ENCODE peak calls at places on chromosomes 5 and 9, in five cellular contexts. A is K562, T is A549, G is HepG2, H is GM12878. S is an unnamed sample.

GRCh38 chr9:14782652-14783051 is 60.1 kb upstream of the CER1 start:
- DNase-seq in H (no peak), G (no peak), A (no peak), T (no peak), S (no peak)

GRCh38 chr5:95899040-95899439 is 62.6 kb downstream of the ELL2 start:
- DNase-seq in A (no peak), H (no peak), T (no peak), G (no peak), S (no peak)

GRCh38 chr9:5582835-5583195 is 46.1 kb upstream of the RIC1 start:
- DNase-seq in A (no peak), H (peak; percentile 91), G (no peak), T (no peak), S (no peak)

GRCh38 chr5:170107674-170108073 is 2.0 kb downstream of the FOXI1 start:
- DNase-seq in T (no peak), H (no peak), G (no peak), A (no peak), S (no peak)

GRCh38 chr9:69412741-69413150 is 87.7 kb downstream of the ENTREP1 start:
- DNase-seq in A (peak; percentile 45), T (peak; percentile 75), G (peak; percentile 39), H (no peak), S (peak; percentile 70)

GRCh38 chr9:100715100-100715379 is 137.2 kb downstream of the CAVIN4 start:
- DNase-seq in H (no peak), T (no peak), G (no peak), A (no peak), S (no peak)

GRCh38 chr5:67004730-67005350 is 191.8 kb downstream of the CD180 start:
- DNase-seq in A (no peak), T (no peak), G (no peak), H (no peak), S (no peak)

GRCh38 chr9:34491596-34491995 is 31.2 kb downstream of the ENHO start:
- DNase-seq in A (no peak), T (no peak), H (no peak), G (no peak), S (no peak)

GRCh38 chr5:125056641-125057345 is 310.4 kb upstream of the ZNF608 start:
- DNase-seq in G (no peak), T (no peak), H (no peak), A (no peak), S (no peak)

GRCh38 chr5:56763711-56764466 is 51.5 kb upstream of the MAP3K1 start:
- DNase-seq in T (no peak), H (no peak), A (no peak), G (peak; percentile 26), S (no peak)
- TF ChIP-seq HDAC2 in T (no peak), H (no peak), A (peak; percentile 84), G (no peak), S (no peak)

DNA sequence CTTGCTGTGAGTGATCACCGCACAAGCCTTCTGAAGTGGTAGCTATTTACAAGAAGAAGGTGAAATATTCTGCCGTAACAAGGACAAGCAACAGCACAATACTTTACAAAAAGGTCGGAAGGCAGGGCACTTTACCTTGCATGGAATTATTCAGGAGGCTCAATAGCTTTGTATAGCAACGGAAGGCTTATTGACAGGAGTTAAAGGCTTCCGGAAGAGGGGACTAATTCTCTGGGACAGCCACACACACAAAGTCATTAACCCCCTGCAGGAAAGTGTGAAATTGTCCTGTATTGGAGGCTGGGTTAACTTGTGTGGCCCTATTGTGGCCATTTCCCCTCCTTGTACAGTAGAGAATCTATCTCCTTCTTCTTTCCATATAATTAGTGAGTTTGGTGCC is 199.3 kb upstream of the SEMA6A start:
- DNase-seq in T (no peak), G (no peak), H (no peak), A (no peak), S (peak; percentile 51)
- TF ChIP-seq HDAC2 in T (no peak), G (no peak), H (no peak), A (no peak), S (no peak)

GRCh38 chr9:136667217-136667939 is 4.7 kb downstream of the EGFL7 start:
- DNase-seq in T (no peak), G (no peak), A (no peak), H (no peak), S (no peak)

GRCh38 chr9:136664799-136665082 is 2.0 kb downstream of the EGFL7 start:
- DNase-seq in G (no peak), H (no peak), A (no peak), T (no peak), S (no peak)

GRCh38 chr9:136665111-136665703 is 2.5 kb downstream of the EGFL7 start:
- DNase-seq in T (peak; percentile 76), G (no peak), H (no peak), A (no peak), S (no peak)

GRCh38 chr9:136666364-136667216 is 3.9 kb downstream of the EGFL7 start:
- DNase-seq in A (no peak), H (no peak), G (no peak), T (no peak), S (no peak)

DNA sequence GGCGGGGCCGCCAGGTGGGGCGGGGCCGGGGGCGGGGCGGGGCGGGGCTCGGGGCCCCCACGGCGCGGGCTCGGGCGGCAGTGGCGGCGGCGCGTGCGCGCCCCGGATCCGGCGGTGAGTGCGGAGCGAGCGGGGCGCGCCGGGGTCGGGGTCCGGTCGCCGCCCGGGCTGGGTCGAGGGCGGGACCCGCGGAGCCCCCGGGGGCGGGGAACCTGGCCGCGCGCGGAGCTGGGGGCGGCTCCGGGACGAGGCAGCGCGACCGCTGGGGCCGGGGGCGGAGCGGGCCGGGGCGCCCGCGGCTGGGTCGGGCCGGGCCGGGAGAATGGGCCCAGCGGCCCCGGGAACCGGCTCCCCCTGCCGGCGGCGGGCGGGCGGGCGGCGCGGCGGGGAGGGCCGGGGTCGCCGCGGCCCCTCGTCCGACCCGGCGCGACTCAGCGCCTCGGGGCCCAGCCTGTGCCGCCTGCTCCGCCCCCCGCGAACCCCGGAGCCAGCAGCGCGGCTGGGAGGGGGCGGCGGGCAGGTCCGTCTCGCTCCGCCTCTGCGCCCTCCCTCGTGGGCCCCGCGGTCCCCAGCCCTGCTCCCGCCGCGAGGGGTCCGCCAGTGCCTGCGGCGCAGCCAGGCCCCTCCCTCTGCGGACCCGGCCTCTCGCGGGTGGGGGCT is 3.1 kb downstream of the EGFL7 start:
- DNase-seq in G (no peak), T (peak; percentile 49), H (no peak), A (peak; percentile 87), S (no peak)
- TF ChIP-seq HDAC2 in G (no peak), T (no peak), H (no peak), A (no peak), S (no peak)

DNA sequence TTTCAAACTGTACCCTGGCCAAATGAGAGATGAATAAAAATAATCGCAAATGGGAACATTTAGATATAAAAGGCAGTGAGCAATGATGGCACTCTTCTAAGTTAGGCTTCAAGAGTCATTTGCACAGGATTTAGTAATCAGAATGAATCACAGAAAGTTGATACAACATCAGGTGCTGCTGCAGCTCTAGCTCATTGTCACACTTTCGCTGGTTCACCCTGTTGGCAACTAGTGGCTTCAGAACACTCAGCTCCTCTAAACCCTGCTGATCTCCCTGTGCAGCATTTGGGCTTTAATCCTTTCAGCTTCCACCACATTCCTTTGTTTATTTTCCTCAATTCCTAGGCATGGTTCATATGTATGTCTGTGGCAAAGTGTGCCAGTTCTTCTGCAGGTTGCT is 2071.2 kb upstream of the CDH6 start:
- DNase-seq in A (no peak), G (no peak), H (no peak), T (no peak), S (no peak)
- TF ChIP-seq HDAC2 in A (no peak), G (no peak), H (no peak), T (no peak), S (no peak)

GRCh38 chr5:8828596-8829321 is 717.1 kb downstream of the SEMA5A start:
- DNase-seq in A (no peak), G (no peak), H (no peak), T (no peak), S (no peak)

GRCh38 chr5:8826491-8826890 is 719.4 kb downstream of the SEMA5A start:
- DNase-seq in T (no peak), A (no peak), G (no peak), H (no peak), S (no peak)

GRCh38 chr5:8829322-8830029 is 716.4 kb downstream of the SEMA5A start:
- DNase-seq in A (no peak), T (peak; percentile 18), G (no peak), H (no peak), S (no peak)

GRCh38 chr5:8825161-8825757 is 720.6 kb downstream of the SEMA5A start:
- DNase-seq in G (no peak), T (no peak), H (no peak), A (no peak), S (no peak)

GRCh38 chr5:8827701-8828100 is 718.2 kb downstream of the SEMA5A start:
- DNase-seq in A (no peak), G (no peak), H (no peak), T (no peak), S (no peak)
- TF ChIP-seq HDAC2 in A (no peak), G (no peak), H (no peak), T (no peak), S (no peak)

DNA sequence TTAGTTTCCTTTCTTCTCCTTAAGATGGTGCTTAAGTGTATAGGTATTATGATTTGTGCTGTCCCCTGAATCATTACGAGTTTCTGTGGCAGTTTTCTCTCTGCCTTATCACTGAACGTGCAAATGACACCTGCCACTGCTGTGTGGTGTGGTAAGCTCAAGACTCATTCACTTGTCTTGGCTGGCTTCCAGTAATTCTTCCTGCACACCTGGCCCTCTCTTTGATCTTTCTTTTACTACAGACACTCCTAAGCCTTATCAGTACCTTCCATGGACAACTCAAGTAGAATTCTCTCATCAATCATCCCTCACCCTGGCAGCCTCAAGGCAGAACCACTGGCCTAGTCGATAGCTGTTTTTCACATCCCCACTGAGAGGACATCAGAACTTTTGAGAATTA is 82.6 kb upstream of the ADAMTS19 start:
- DNase-seq in T (no peak), G (no peak), A (no peak), H (no peak), S (no peak)
- TF ChIP-seq HDAC2 in T (no peak), G (no peak), A (no peak), H (no peak), S (no peak)

GRCh38 chr9:127973169-127974001 is 7.4 kb downstream of the EEIG1 start:
- DNase-seq in G (no peak), A (no peak), T (no peak), H (no peak), S (no peak)

GRCh38 chr9:127971357-127972315 is 9.2 kb downstream of the EEIG1 start:
- DNase-seq in H (no peak), T (no peak), A (no peak), G (no peak), S (no peak)

GRCh38 chr9:127974002-127974768 is 6.6 kb downstream of the EEIG1 start:
- DNase-seq in G (no peak), A (no peak), H (no peak), T (no peak), S (no peak)

GRCh38 chr9:127970401-127971313 is 10.1 kb downstream of the EEIG1 start:
- DNase-seq in G (no peak), H (peak; percentile 95), A (no peak), T (no peak), S (no peak)

GRCh38 chr9:127972316-127972871 is 8.4 kb downstream of the EEIG1 start:
- DNase-seq in T (no peak), H (no peak), G (no peak), A (no peak), S (no peak)
- TF ChIP-seq HDAC2 in T (no peak), H (no peak), G (no peak), A (no peak), S (no peak)

GRCh38 chr9:468766-469496 is 254.3 kb downstream of the DOCK8 start:
- DNase-seq in H (peak; percentile 5), A (no peak), T (no peak), G (no peak), S (no peak)
- TF ChIP-seq HDAC2 in H (no peak), A (no peak), T (no peak), G (no peak), S (no peak)

S was measured in H1.